ENCODE peak calls at places on chromosome 1, in ten cellular contexts. W is Panc1, X is astrocyte of the spinal cord, P is AG09309, D is spleen, C is GM13977, B is dorsolateral prefrontal cortex, N is GM20000, F is OCI-LY7, H is pancreas. O is an unnamed sample.
A peak's percentile ranks its signal among the peaks of the same experiment; 100 is the strongest.

GRCh38 chr1:157277281-157277680 is 139.1 kb upstream of the ETV3 start:
- DNase-seq in W (no peak), X (no peak), P (no peak), D (no peak), C (no peak), B (no peak), N (no peak), F (no peak), H (no peak), O (no peak)

GRCh38 chr1:214076004-214076320 is 88.2 kb downstream of the PROX1 start:
- DNase-seq in W (no peak), X (no peak), P (no peak), D (no peak), C (no peak), B (no peak), N (no peak), F (no peak), H (no peak), O (no peak)

GRCh38 chr1:173505401-173505800 is 28.3 kb downstream of the PRDX6 start:
- DNase-seq in W (no peak), X (no peak), P (no peak), D (no peak), C (no peak), B (no peak), N (no peak), F (no peak), H (no peak), O (no peak)

GRCh38 chr1:239922778-239923522 is 168.7 kb upstream of the FMN2 start:
- DNase-seq in W (no peak), X (peak; percentile 9), P (no peak), D (no peak), C (no peak), B (no peak), N (no peak), F (no peak), H (no peak), O (no peak)

GRCh38 chr1:45945426-45945825 is 142.0 kb downstream of the MAST2 start:
- DNase-seq in W (no peak), X (peak; percentile 49), P (no peak), D (no peak), C (no peak), B (no peak), N (no peak), F (no peak), H (peak; percentile 39), O (no peak)

GRCh38 chr1:54885863-54886723 is 902 bp downstream of the DHCR24 start:
- DNase-seq in W (no peak), X (no peak), P (no peak), D (no peak), C (no peak), B (no peak), N (peak; percentile 31), F (peak; percentile 30), H (peak; percentile 51), O (no peak)

GRCh38 chr1:245085508-245086095 is 69.2 kb upstream of the KIF26B start:
- DNase-seq in W (no peak), X (peak; percentile 95), P (peak; percentile 94), D (no peak), C (no peak), B (no peak), N (no peak), F (no peak), H (no peak), O (no peak)

GRCh38 chr1:14897080-14897449 is 256.5 kb upstream of the TMEM51 start:
- DNase-seq in W (no peak), X (no peak), P (no peak), D (no peak), C (no peak), B (no peak), N (no peak), F (peak; percentile 45), H (no peak), O (no peak)

GRCh38 chr1:68725353-68725752 is 228.5 kb upstream of the DEPDC1 start:
- DNase-seq in W (no peak), X (peak; percentile 16), P (no peak), D (no peak), C (no peak), B (no peak), N (no peak), F (no peak), H (peak; percentile 20), O (no peak)

DNA sequence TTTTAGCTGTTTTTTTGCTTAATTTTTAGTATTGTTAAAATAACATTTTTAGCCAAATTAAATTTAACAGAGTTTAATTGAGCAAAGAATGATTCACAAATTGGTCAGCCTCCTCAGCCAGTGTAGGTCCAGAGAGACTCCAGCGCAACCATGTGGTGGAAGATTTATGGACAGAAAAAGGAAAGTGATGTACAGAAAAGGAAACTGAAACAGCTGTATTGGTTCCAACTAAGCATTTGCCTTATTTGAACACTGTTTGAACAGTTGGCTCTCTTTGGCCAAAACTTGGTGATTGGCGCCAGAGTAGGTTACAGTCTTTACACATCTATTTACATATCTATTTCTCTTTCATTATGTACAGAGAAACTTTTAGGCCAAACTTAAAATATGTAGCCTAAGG is 19.4 kb downstream of the RPS6KC1 start:
- DNase-seq in W (no peak), X (peak; percentile 74), P (peak; percentile 32), D (no peak), C (peak; percentile 49), B (no peak), N (peak; percentile 49), F (peak; percentile 19), H (no peak), O (no peak)
- TF ChIP-seq CTCF in W (peak; percentile 56), X (peak; percentile 29), P (peak; percentile 33), D (no peak), C (peak; percentile 47), B (no peak), N (no peak), F (peak; percentile 33), H (no peak), O (peak; percentile 61)

GRCh38 chr1:6475381-6476133 is 9.6 kb upstream of the TNFRSF25 start:
- DNase-seq in W (no peak), X (no peak), P (no peak), D (peak; percentile 92), C (peak; percentile 93), B (peak; percentile 72), N (peak; percentile 92), F (peak; percentile 67), H (peak; percentile 54), O (no peak)
- TF ChIP-seq CTCF in W (peak; percentile 99), X (peak; percentile 96), P (peak; percentile 92), D (peak; percentile 82), C (peak; percentile 95), B (peak; percentile 86), N (peak; percentile 98), F (peak; percentile 91), H (peak; percentile 91), O (peak; percentile 89)

GRCh38 chr1:202210370-202210769 is 16.8 kb downstream of the LGR6 start:
- DNase-seq in W (no peak), X (peak; percentile 57), P (no peak), D (no peak), C (no peak), B (no peak), N (no peak), F (no peak), H (no peak), O (no peak)

GRCh38 chr1:202204065-202204464 is 10.5 kb downstream of the LGR6 start:
- DNase-seq in W (no peak), X (no peak), P (no peak), D (no peak), C (no peak), B (no peak), N (no peak), F (no peak), H (no peak), O (no peak)

GRCh38 chr1:202208458-202208857 is 14.9 kb downstream of the LGR6 start:
- DNase-seq in W (no peak), X (no peak), P (no peak), D (no peak), C (no peak), B (no peak), N (no peak), F (no peak), H (no peak), O (no peak)

GRCh38 chr1:202205523-202206190 is 12.1 kb downstream of the LGR6 start:
- DNase-seq in W (no peak), X (no peak), P (no peak), D (no peak), C (no peak), B (no peak), N (no peak), F (no peak), H (no peak), O (no peak)

GRCh38 chr1:202207292-202207691 is 13.7 kb downstream of the LGR6 start:
- DNase-seq in W (no peak), X (peak; percentile 84), P (peak; percentile 16), D (no peak), C (no peak), B (no peak), N (no peak), F (no peak), H (no peak), O (no peak)
- TF ChIP-seq CTCF in W (peak; percentile 31), X (peak; percentile 47), P (no peak), D (no peak), C (no peak), B (no peak), N (no peak), F (no peak), H (no peak), O (peak; percentile 75)

DNA sequence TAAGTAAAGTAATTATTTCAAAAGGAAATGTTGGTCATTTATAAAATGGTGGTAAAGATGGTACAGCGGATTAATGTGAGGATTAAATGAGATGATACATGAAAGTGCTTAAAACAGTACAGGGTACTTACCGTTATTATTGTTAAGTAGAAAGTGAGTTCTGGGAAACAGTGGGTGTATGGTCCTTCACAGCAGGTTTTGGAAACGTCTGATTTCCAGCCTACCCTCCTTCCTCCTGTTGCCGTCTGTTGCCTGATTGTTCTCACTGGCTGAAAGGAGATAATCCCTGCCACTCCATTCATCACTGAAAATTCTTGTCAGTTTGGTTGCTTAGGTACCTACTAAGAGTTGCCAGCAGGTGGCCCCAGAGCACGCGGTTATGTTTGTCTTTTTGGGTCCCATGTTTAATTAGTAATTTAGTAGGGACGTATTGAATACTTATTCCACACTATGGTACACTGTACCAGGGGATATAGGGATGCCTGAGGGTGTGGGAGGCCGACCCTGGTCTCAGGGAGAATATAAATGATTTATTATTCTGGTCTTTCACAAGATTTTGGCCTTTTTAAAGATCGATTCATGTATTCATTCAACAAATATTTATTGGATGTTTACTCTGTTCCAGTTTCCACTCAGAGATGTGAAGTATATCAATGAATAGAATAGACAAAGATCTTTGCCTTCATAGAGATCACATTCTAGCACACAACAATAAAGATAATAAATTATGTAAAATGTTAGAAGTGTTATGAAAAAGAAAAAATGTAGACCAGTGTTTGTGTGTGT is 30.8 kb upstream of the RPTN start:
- DNase-seq in W (peak; percentile 67), X (peak; percentile 68), P (no peak), D (peak; percentile 81), C (peak; percentile 79), B (peak; percentile 51), N (peak; percentile 81), F (peak; percentile 48), H (peak; percentile 46), O (no peak)
- TF ChIP-seq CTCF in W (peak; percentile 89), X (peak; percentile 81), P (peak; percentile 77), D (peak; percentile 74), C (peak; percentile 82), B (peak; percentile 73), N (peak; percentile 40), F (peak; percentile 86), H (peak; percentile 57), O (peak; percentile 79)

O was measured in chondrocyte.